ENCODE peak calls at places on chromosomes 3 and 15, in eight cellular contexts. K is endothelial cell, Y is stomach, M is WERI-Rb-1, B is tibial artery, R is fibroblast of lung, C is choroid plexus epithelial cell, Q is glutamatergic neuron. I is an unnamed sample.

GRCh38 chr15:85002517-85002916 is 20.9 kb downstream of the PDE8A start:
- DNase-seq in K (no peak), C (peak; percentile 63), M (no peak), Q (no peak), B (no peak), R (peak; percentile 74), Y (no peak), I (no peak)

GRCh38 chr15:28903555-28903954 is 17.8 kb downstream of the APBA2 start:
- DNase-seq in Y (no peak), K (no peak), Q (no peak), C (no peak), B (peak; percentile 51), M (no peak), R (no peak), I (no peak)

GRCh38 chr3:88231207-88231606 is 81.4 kb downstream of the C3orf38 start:
- DNase-seq in R (peak; percentile 61), Y (no peak), M (no peak), C (peak; percentile 26), B (no peak), Q (no peak), K (no peak), I (no peak)

GRCh38 chr3:179286331-179286730 is 35.4 kb upstream of the KCNMB3 start:
- DNase-seq in R (no peak), M (peak; percentile 32), B (no peak), K (no peak), Y (no peak), Q (no peak), C (no peak), I (no peak)

GRCh38 chr15:62792960-62793758 is 249.4 kb upstream of the TPM1 start:
- DNase-seq in Y (no peak), B (no peak), K (no peak), Q (no peak), M (no peak), R (no peak), C (no peak), I (no peak)

GRCh38 chr3:88203537-88204143 is 53.9 kb downstream of the C3orf38 start:
- DNase-seq in Q (peak; percentile 86), K (peak; percentile 82), B (peak; percentile 78), Y (peak; percentile 72), C (peak; percentile 90), R (peak; percentile 52), M (peak; percentile 74), I (peak; percentile 39)

GRCh38 chr3:88137836-88138235 is 11.9 kb upstream of the C3orf38 start:
- DNase-seq in M (no peak), Q (no peak), R (peak; percentile 27), B (no peak), Y (no peak), C (peak; percentile 60), K (no peak), I (no peak)

GRCh38 chr3:71930056-71930991 is 145.4 kb upstream of the PROK2 start:
- DNase-seq in K (peak; percentile 13), Y (no peak), C (peak; percentile 74), R (peak; percentile 49), M (peak; percentile 90), B (no peak), Q (no peak), I (peak; percentile 32)

GRCh38 chr15:79315623-79316328 is 4.9 kb downstream of the TMED3 start:
- DNase-seq in R (no peak), C (no peak), B (no peak), Q (no peak), M (no peak), Y (peak; percentile 62), K (no peak), I (no peak)

GRCh38 chr3:36461588-36461987 is 81.3 kb downstream of the STAC start:
- DNase-seq in M (no peak), Q (no peak), Y (no peak), C (peak; percentile 70), R (peak; percentile 89), K (no peak), B (no peak), I (no peak)

DNA sequence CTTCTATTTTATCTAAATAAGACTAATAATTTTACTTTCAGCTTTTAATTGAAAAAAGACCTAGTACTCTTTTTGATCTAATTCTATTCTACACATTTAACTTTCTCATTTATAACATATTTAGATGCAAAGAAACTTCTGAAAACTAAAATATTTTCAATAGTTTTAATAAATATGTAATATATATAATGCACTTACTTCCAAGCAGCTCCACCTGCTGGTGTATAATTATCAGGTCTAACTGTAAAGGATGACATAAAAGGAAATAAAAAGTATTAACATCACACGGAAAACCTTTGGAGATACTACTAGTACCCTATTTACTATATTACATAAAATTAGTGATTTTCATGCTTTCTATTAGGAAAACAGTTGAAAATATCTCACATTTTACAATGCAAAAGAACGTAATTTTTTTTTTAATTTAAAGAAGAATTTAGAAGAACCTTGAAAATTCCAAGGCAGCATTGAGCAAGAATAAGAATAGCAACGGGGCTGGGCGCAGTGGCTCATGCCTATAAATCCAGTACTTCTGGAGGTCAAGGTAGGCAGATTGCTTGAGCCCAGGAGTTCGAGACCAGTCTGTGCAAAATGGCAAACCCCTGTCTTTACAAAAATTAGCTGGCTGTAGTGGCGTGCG is 10.2 kb downstream of the PLSCR5 start:
- DNase-seq in B (no peak), Y (no peak), C (peak; percentile 65), M (no peak), Q (no peak), R (peak; percentile 14), K (no peak), I (no peak)
- TF ChIP-seq CTCF in B (peak; percentile 10), Y (no peak), C (no peak), M (no peak), Q (peak; percentile 62), R (peak; percentile 5), K (peak; percentile 72), I (peak; percentile 52)

DNA sequence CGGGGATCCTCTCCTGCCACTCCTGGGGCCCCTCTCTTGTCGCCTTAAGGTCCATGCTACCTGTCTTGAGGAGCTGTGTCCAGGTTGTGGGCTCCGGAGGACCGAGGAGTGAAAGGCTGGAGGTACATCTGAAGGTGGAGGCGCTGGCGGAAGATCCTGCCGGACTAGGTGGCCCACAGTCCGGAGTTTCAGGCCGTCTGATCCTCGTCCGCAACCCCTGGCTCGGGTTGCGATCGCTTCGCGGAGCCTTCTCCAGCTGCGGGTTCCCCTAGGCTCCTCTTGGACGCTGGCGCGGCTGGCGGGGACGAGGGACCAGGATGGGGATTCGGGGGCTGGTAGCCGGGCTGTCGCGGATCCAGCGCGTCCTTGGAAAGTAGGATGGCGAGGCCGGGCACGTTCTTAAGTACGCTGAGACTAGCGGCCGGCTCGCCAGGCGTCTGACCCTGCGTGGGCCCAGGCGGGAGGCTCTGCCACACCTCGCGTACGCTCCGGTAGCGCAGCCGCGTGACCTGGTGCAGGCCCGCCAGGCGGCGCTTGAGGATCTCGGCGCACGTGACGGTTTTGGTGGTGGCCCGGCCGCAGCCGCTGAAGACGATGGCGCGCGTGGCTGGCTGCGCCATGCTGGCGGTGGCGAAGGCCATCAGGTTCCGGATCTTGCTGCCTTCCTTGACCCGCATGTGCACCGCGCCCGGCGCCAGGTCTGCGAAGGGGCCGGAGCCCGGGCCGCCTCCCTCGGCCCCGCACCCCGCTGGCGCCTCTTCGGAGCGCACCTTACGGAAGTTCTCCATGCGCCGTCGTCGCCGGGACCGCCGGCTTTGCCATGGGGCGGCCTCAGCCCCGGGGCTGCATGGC is 550 bp downstream of the RPP25 start:
- DNase-seq in Q (peak; percentile 83), R (peak; percentile 53), B (peak; percentile 89), M (no peak), Y (peak; percentile 89), C (peak; percentile 69), K (peak; percentile 73), I (no peak)
- TF ChIP-seq CTCF in Q (peak; percentile 40), R (no peak), B (peak; percentile 53), M (no peak), Y (peak; percentile 22), C (peak; percentile 37), K (peak; percentile 48), I (no peak)

GRCh38 chr3:190326930-190327329 is 4.7 kb upstream of the CLDN1 start:
- DNase-seq in K (no peak), B (no peak), C (no peak), Q (no peak), M (no peak), R (peak; percentile 91), Y (no peak), I (peak; percentile 89)
- TF ChIP-seq CTCF in K (no peak), B (no peak), C (no peak), Q (no peak), M (no peak), R (peak; percentile 26), Y (no peak), I (peak; percentile 21)

DNA sequence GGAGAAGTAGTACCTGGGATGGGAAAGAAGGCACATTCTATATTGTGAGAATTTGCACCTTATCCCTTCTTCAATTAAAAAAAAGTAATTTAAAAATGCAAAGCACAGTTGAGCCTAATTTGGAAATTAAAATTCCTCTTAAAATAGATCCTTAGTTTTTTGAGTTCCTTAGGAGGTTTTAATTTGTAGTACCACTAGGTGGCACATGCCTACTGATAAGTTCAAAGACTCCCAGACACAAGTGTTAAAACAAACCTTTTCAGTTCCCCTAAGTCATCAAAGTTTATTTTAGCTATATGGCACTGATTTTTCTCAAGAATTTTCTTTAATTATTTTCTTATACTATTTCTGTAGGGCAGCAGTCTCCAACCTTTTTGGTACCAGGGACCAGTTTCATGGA is 127.6 kb upstream of the AZI2 start:
- DNase-seq in B (no peak), R (peak; percentile 57), K (no peak), M (no peak), Y (no peak), C (peak; percentile 76), Q (no peak), I (peak; percentile 11)
- TF ChIP-seq CTCF in B (peak; percentile 45), R (peak; percentile 41), K (peak; percentile 84), M (peak; percentile 13), Y (peak; percentile 36), C (peak; percentile 66), Q (peak; percentile 82), I (peak; percentile 54)

GRCh38 chr3:67598814-67599556 is 55.4 kb downstream of the SUCLG2 start:
- DNase-seq in M (no peak), K (no peak), C (no peak), Q (no peak), Y (no peak), R (no peak), B (no peak), I (no peak)

GRCh38 chr3:67595424-67595823 is 59.0 kb downstream of the SUCLG2 start:
- DNase-seq in B (no peak), C (no peak), M (no peak), Y (no peak), K (no peak), Q (no peak), R (no peak), I (no peak)

DNA sequence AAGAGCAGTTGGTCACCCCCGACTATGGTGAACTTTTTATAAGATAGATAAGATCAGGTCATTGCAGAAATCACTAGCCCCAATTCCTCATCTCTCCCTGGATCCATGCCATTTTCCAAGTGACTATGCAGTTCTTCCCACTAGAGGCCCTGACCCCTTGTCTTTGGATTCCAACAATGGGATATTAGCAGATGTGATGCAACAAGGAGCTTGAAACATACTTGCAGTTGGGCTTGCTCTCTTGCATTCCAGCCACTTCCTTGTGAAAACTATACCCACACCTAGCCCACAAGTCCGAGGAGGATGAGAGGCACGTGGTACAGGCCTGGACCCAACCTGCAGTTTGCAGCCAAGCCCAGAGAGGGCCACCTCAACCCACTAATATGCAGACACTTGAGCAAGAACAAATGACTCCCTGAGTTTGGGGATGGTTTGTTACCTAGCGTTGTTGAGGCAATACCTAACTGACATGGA is 60.6 kb downstream of the SUCLG2 start:
- DNase-seq in M (no peak), K (no peak), Y (no peak), B (no peak), Q (no peak), R (peak; percentile 20), C (peak; percentile 63), I (no peak)
- TF ChIP-seq CTCF in M (peak; percentile 24), K (no peak), Y (no peak), B (no peak), Q (no peak), R (no peak), C (peak; percentile 49), I (no peak)